ENCODE peak calls at places on chromosome 1, in nine cellular contexts. I, U, C, S, W, J, F, X and O are unnamed samples.

GRCh38 chr1:1344672-1345361 is 4.4 kb downstream of the DVL1 start:
- DNase-seq in X (no peak), S (no peak), J (no peak), C (no peak), W (no peak), U (no peak), I (peak), F (no peak), O (peak)

GRCh38 chr1:156897078-156897825 is 3.7 kb downstream of the PEAR1 start:
- DNase-seq in U (no peak), F (no peak), I (peak), S (no peak), J (no peak), W (peak), X (no peak), C (no peak), O (peak)

GRCh38 chr1:42173155-42173933 is 8.8 kb upstream of the GUCA2A start:
- DNase-seq in J (peak), C (no peak), U (peak), F (peak), X (peak), S (peak), I (peak), W (peak), O (peak)

GRCh38 chr1:27598902-27599528 is 4.9 kb downstream of the AHDC1 start:
- DNase-seq in U (no peak), F (peak), J (no peak), I (peak), X (no peak), S (peak), W (peak), C (no peak), O (peak)

GRCh38 chr1:61914823-61915482 is 172.7 kb downstream of the PATJ start:
- DNase-seq in C (no peak), J (peak), I (no peak), W (no peak), S (no peak), X (peak), U (no peak), F (peak), O (no peak)

GRCh38 chr1:235124665-235125064 is 4.0 kb downstream of the TOMM20 start:
- DNase-seq in W (no peak), S (no peak), U (no peak), X (no peak), C (no peak), I (no peak), F (no peak), J (no peak), O (no peak)

GRCh38 chr1:212514056-212514614 is 81.4 kb downstream of the NENF start:
- DNase-seq in J (peak), X (no peak), I (peak), S (no peak), C (no peak), F (no peak), W (no peak), U (peak), O (peak)

GRCh38 chr1:196467230-196467629 is 141.0 kb downstream of the KCNT2 start:
- DNase-seq in S (no peak), J (no peak), F (no peak), I (peak), X (no peak), C (no peak), U (no peak), W (no peak), O (no peak)

GRCh38 chr1:46400398-46400797 is 6.3 kb downstream of the FAAH start:
- DNase-seq in U (no peak), W (no peak), S (no peak), X (no peak), C (no peak), J (no peak), I (no peak), F (no peak), O (no peak)

GRCh38 chr1:63463248-63463647 is 59.8 kb downstream of the ITGB3BP start:
- DNase-seq in C (no peak), U (no peak), J (no peak), S (no peak), F (no peak), X (no peak), W (peak), I (peak), O (peak)

GRCh38 chr1:85230305-85230977 is 29.0 kb downstream of the C1orf52 start:
- DNase-seq in X (no peak), U (peak), F (peak), W (no peak), C (no peak), J (peak), I (no peak), S (peak), O (no peak)

GRCh38 chr1:241627453-241628329 is 12.5 kb downstream of the CHML start:
- DNase-seq in J (peak), W (peak), F (peak), S (peak), C (no peak), X (no peak), I (peak), U (peak), O (peak)

DNA sequence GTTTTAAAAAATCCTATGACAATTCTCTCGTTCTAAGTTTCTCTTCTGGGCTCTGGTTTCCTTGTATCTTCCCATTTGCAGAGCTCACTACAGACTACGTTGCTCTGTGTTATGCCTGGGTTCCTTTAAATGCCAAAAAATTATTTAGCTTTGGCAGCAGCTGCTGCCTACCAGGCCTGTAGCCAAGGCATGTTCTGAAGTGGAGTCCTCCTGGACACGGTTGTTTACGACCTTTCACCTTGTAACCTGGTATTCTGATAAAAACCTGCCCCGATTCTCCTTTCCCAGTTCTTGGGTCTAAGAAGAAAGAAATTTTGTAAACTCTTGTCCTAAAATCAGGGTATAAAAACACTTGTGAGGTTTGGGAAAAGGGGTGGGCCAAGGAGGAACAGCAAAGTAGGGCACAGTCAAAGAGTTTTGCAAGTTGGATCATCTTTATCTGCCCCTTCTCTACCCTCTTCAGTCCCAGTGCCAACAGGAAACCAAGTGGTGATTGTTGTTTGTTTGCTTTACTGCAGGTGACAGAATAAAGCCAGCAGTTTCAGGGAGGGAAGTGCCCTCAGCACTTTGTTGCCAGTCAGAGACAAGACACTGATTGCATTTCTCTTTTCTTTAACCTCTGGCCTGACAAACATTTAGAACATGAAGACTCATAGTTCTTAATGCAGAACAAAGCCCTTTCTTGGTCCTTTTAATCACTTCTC is 3.1 kb upstream of the TXNIP start:
- DNase-seq in X (no peak), I (no peak), S (peak), C (no peak), U (no peak), F (no peak), W (no peak), J (no peak), O (no peak)
- H3K4me3 ChIP-seq in X (no peak), I (no peak), S (no peak), C (no peak), U (no peak), F (no peak), W (no peak), J (no peak), O (no peak)

DNA sequence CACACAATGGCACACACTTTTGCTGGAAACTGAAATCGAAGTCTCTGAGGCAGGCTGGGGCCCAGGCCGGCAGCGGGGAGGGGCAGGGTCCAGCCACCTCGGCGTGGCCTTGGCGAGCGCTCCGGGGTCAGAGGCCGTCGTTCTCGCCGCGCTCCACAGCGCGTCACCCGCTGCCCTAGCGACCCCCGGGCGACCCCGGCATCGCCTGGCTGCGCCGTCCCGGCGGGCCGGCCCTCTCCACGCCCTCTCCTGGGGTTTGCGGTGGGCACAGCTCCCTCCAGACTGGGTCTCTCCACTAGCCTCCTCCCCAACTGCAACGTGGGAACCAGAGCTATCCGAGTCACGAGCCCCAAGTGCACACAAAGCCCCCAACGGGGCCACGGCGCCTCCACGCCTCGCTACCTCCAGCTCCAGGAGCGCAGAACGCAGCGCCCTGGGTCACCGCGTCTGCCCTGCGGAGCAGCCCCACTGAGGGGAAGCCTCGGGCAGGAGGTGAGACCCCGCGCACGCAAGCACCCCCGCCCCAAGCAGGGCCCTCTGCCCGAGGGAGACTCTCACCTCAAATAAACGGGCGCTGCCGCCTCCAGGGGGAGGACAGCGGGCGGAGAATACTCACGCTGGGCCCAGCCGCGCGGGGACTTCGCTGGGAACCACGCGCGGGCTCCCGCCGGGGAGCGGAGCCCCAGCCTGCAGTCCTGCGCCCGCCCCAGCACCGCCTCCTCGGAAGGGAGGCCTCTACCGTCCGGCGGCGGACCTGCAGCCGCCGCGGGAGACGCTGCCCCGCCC is 134.0 kb upstream of the BARHL2 start:
- DNase-seq in I (peak), W (peak), F (peak), U (peak), X (no peak), C (no peak), J (peak), S (no peak), O (peak)
- H3K27ac ChIP-seq in I (no peak), W (no peak), F (no peak), U (no peak), X (no peak), C (no peak), J (peak), S (no peak), O (no peak)

GRCh38 chr1:3263790-3264189 is 190.7 kb upstream of the ARHGEF16 start:
- DNase-seq in U (no peak), W (no peak), F (no peak), S (no peak), J (no peak), C (no peak), X (no peak), I (no peak), O (no peak)

GRCh38 chr1:3264456-3264855 is 190.0 kb upstream of the ARHGEF16 start:
- DNase-seq in F (no peak), I (no peak), U (no peak), W (no peak), S (no peak), X (no peak), J (no peak), C (no peak), O (no peak)

GRCh38 chr1:3262681-3263286 is 191.7 kb upstream of the ARHGEF16 start:
- DNase-seq in S (no peak), F (no peak), I (no peak), X (no peak), W (no peak), J (no peak), C (no peak), U (no peak), O (no peak)

GRCh38 chr1:3261007-3261968 is 192.3 kb downstream of the PRDM16 start:
- DNase-seq in J (peak), C (no peak), W (no peak), F (no peak), U (no peak), X (no peak), I (no peak), S (no peak), O (no peak)

DNA sequence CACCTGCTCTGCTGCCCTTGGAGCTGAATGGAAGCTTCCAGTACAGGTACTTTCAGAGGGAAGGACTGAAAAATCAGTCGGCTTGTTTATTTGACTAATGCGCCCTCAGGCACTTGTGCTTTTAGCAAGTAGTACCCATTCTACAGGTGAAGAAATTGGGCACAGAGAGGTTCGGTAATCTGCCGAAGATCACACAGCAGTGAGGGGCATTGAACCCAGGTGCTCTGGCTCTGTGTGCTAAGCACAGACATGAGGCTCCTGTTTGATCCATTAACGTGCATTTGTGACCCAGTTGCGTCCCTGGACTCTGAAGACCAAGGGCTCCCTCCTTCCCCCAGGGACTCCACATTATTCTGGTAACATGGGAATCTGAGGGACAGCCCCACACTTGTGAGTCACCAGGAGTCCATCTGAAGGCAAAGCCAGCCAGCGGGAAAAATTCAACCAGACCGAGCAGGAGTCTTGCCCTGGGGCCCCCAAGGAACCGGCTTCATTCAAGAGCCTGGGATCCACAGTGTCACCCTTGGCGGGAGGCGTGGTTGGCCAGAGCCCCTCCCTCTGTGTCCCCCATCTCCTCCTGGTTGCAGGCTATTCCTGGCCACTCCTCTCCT is 192.4 kb upstream of the ARHGEF16 start:
- DNase-seq in U (no peak), I (no peak), W (no peak), C (no peak), X (no peak), J (no peak), F (no peak), S (no peak), O (no peak)
- H2AFZ ChIP-seq in U (no peak), I (no peak), W (no peak), C (no peak), X (no peak), J (no peak), F (no peak), S (no peak), O (no peak)

GRCh38 chr1:228416217-228416971 is at the start of gene TRIM17:
- DNase-seq in X (peak), J (peak), I (no peak), U (peak), W (no peak), S (no peak), F (peak), C (no peak), O (no peak)
- H3K4me3 ChIP-seq in X (peak), J (peak), I (peak), U (peak), W (no peak), S (no peak), F (peak), C (peak), O (peak)

GRCh38 chr1:2435091-2435490 is 22.7 kb upstream of the PEX10 start:
- DNase-seq in I (no peak), U (no peak), C (no peak), X (no peak), F (no peak), J (no peak), S (no peak), W (no peak), O (no peak)
- H3K27ac ChIP-seq in I (no peak), U (no peak), C (no peak), X (no peak), F (no peak), J (no peak), S (no peak), W (no peak), O (no peak)

DNA sequence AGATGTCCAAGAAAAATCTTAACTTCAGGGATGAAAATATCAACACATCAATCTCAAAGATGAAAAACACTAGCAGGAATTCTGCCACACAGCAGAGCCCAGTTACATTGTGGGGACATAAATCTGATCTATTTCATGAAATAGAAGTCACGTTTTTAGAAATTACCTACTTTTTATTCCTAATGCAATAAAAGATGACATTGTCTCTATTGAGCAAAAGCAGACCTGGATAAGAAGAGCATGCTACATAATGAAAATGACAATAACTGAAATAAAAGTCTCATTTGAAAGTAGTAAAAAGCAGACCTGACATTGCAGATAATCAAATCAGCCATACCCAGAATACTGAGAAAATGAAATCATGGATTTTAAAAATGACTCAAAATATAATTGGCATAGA is 156.8 kb downstream of the NTNG1 start:
- DNase-seq in I (no peak), F (no peak), C (no peak), W (no peak), U (no peak), J (no peak), X (no peak), S (no peak), O (no peak)
- H2AFZ ChIP-seq in I (no peak), F (no peak), C (no peak), W (no peak), U (no peak), J (no peak), X (no peak), S (no peak), O (no peak)

GRCh38 chr1:204377800-204378608 is 18.3 kb upstream of the PLEKHA6 start:
- DNase-seq in J (peak), W (peak), S (no peak), C (no peak), F (peak), U (peak), I (no peak), X (no peak), O (peak)

GRCh38 chr1:204380293-204380831 is 20.6 kb upstream of the PLEKHA6 start:
- DNase-seq in X (no peak), U (no peak), C (no peak), F (no peak), I (no peak), W (no peak), S (no peak), J (no peak), O (peak)

GRCh38 chr1:204382714-204383083 is 23.0 kb upstream of the PLEKHA6 start:
- DNase-seq in I (no peak), W (no peak), F (no peak), C (no peak), U (no peak), S (no peak), X (no peak), J (no peak), O (no peak)

DNA sequence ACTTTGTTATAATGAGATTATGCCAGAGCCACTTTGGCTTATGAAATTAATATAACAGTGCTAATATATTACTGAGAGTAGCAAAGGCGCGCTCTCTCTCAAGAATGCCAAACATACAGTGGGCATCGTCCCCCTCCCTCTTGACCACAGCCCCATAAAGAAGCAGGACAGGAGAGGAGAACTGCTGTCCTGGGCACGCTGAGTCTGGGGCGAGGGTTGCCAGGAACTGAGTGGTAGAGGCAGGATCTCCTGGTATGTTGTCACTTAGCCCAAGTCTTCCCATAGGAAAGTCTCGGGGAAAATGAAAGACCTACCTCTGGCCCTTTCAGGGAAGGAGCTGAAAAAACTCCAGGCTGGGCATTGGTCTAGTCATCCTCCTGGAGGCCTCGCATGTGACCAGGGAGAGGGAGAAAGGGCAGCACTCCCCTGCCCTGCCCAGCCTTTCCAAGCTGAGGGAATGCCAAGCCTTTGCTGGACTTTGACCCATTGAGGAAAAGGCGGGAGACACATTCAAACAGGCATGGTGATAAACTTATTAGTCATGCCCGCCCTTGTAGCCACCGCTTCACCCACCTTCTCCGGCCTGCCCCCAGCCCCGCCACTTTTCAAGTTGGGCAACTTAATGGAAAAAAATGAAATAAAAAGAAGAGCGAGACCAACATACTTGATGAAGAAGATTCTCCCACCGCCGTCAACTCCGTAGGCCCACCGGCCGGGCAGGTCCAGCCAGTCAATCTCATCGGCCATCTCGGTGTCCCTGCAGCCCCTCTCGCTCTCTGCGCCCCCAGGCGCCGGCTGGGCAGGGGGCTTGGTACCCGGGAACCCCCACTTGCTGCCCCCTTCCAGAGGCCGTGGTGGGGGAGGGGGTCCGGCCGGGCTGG is 17.4 kb upstream of the PLEKHA6 start:
- DNase-seq in C (no peak), J (peak), F (no peak), S (no peak), U (no peak), W (peak), X (no peak), I (no peak), O (no peak)
- H3K4me3 ChIP-seq in C (peak), J (peak), F (peak), S (no peak), U (peak), W (peak), X (peak), I (no peak), O (peak)